ENCODE peak calls at places on chromosome 15, in eight cellular contexts. H is fibroblast of mammary gland; N is stomach; J is GM23338; L is CD8-positive, alpha-beta T cell; T is activated B cell treated with CpG ODN at 0.5 μM for 24 hours; A is D721Med; D is Calu3. K is an unnamed sample.

GRCh38 chr15:78316211-78317077 is 17.0 kb upstream of the SKIC8 start:
- DNase-seq in H (no peak), N (peak), J (peak), L (no peak), T (no peak), A (no peak), D (no peak), K (no peak)

GRCh38 chr15:75918135-75918534 is 14.5 kb downstream of the FBXO22 start:
- DNase-seq in H (no peak), N (no peak), J (no peak), L (no peak), T (no peak), A (no peak), D (no peak), K (no peak)

GRCh38 chr15:39448409-39448808 is 132.5 kb upstream of the THBS1 start:
- DNase-seq in H (no peak), N (no peak), J (no peak), L (no peak), T (no peak), A (no peak), D (no peak), K (no peak)

GRCh38 chr15:93706476-93706875 is 524.9 kb upstream of the MCTP2 start:
- DNase-seq in H (no peak), N (no peak), J (no peak), L (no peak), T (no peak), A (no peak), D (no peak), K (no peak)

GRCh38 chr15:99925661-99926461 is 192.6 kb upstream of the LYSMD4 start:
- DNase-seq in H (no peak), N (peak), J (peak), L (peak), T (peak), A (no peak), D (peak), K (no peak)

GRCh38 chr15:80727196-80727595 is 32.1 kb downstream of the ABHD17C start:
- DNase-seq in H (no peak), N (no peak), J (peak), L (no peak), T (no peak), A (no peak), D (no peak), K (no peak)

GRCh38 chr15:93523490-93523889 is 434.5 kb upstream of the RGMA start:
- DNase-seq in H (peak), N (no peak), J (no peak), L (no peak), T (no peak), A (no peak), D (no peak), K (no peak)

GRCh38 chr15:99443056-99443756 is 122.6 kb upstream of the MEF2A start:
- DNase-seq in H (no peak), N (peak), J (no peak), L (no peak), T (peak), A (no peak), D (no peak), K (no peak)

GRCh38 chr15:63476229-63476632 is 28.2 kb upstream of the USP3 start:
- DNase-seq in H (peak), N (no peak), J (no peak), L (no peak), T (no peak), A (no peak), D (peak), K (no peak)

GRCh38 chr15:80173022-80173759 is 20.4 kb downstream of the FAH start:
- DNase-seq in H (peak), N (peak), J (peak), L (peak), T (peak), A (peak), D (peak), K (no peak)

GRCh38 chr15:91522609-91523332 is 330.7 kb upstream of the SLCO3A1 start:
- DNase-seq in H (peak), N (no peak), J (peak), L (no peak), T (no peak), A (no peak), D (peak), K (no peak)

GRCh38 chr15:59687831-59688230 is 1.3 kb downstream of the BNIP2 start:
- DNase-seq in H (peak), N (no peak), J (no peak), L (peak), T (no peak), A (no peak), D (no peak), K (no peak)

GRCh38 chr15:80977627-80978036 is 12.0 kb downstream of the MESD start:
- DNase-seq in H (peak), N (peak), J (peak), L (no peak), T (peak), A (peak), D (peak), K (peak)

GRCh38 chr15:90266061-90266431 is 574 bp downstream of the NGRN start:
- DNase-seq in H (peak), N (peak), J (peak), L (peak), T (no peak), A (no peak), D (peak), K (no peak)

GRCh38 chr15:26028086-26028740 is 165.1 kb upstream of the ATP10A start:
- DNase-seq in H (no peak), N (no peak), J (peak), L (no peak), T (no peak), A (no peak), D (no peak), K (no peak)

GRCh38 chr15:71218272-71218805 is 103.1 kb downstream of the THSD4 start:
- DNase-seq in H (no peak), N (no peak), J (no peak), L (no peak), T (no peak), A (no peak), D (no peak), K (no peak)

GRCh38 chr15:98311566-98312188 is 336.7 kb upstream of the IGF1R start:
- DNase-seq in H (peak), N (peak), J (peak), L (peak), T (peak), A (no peak), D (peak), K (peak)

GRCh38 chr15:69648775-69649735 is 196.4 kb downstream of the RPLP1 start:
- DNase-seq in H (no peak), N (no peak), J (peak), L (no peak), T (no peak), A (no peak), D (no peak), K (peak)

GRCh38 chr15:90660195-90660995 is 56.8 kb upstream of the BLM start:
- DNase-seq in H (peak), N (peak), J (no peak), L (peak), T (peak), A (no peak), D (peak), K (no peak)

GRCh38 chr15:69758810-69759410 is 306.3 kb downstream of the RPLP1 start:
- DNase-seq in H (peak), N (peak), J (no peak), L (peak), T (peak), A (no peak), D (no peak), K (no peak)

GRCh38 chr15:64905119-64905831 is 6.4 kb upstream of the ANKDD1A start:
- DNase-seq in H (peak), N (peak), J (peak), L (peak), T (peak), A (peak), D (peak), K (peak)

GRCh38 chr15:38474155-38474757 is 20.3 kb downstream of the FAM98B start:
- DNase-seq in H (peak), N (no peak), J (peak), L (peak), T (no peak), A (no peak), D (peak), K (no peak)

GRCh38 chr15:39850436-39850835 is 67.8 kb upstream of the FSIP1 start:
- DNase-seq in H (no peak), N (no peak), J (no peak), L (no peak), T (no peak), A (no peak), D (no peak), K (no peak)

GRCh38 chr15:45088801-45089711 is 24.9 kb downstream of the DUOX2 start:
- DNase-seq in H (peak), N (no peak), J (no peak), L (no peak), T (no peak), A (no peak), D (no peak), K (no peak)

GRCh38 chr15:100433304-100433703 is 91.5 kb upstream of the ADAMTS17 start:
- DNase-seq in H (no peak), N (no peak), J (no peak), L (no peak), T (no peak), A (no peak), D (no peak), K (no peak)

GRCh38 chr15:65077981-65078352 is 1.4 kb downstream of the KBTBD13 start:
- DNase-seq in H (peak), N (peak), J (peak), L (peak), T (peak), A (no peak), D (peak), K (no peak)

DNA sequence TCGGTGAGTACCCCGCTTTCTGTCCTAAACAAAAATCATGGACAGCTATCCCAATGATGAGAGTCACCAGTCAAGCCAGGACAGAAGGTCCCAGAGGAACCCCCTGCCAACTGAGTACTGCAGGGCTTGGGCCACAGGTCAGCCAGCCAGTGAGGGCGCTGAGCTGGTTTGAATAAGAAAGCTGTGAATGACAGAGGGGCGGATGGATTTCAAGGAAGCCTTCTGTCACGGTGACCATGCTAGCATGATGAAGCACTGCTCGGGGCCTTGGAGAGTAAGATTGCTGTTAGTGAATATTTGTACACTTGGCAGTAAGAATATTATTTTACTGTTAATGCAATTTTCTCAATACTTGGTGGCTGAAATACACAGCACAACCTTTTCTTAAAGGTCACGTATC is 734.0 kb upstream of the NR2F2 start:
- DNase-seq in H (no peak), N (no peak), J (peak), L (no peak), T (no peak), A (no peak), D (no peak), K (no peak)
- TF ChIP-seq CTCF in H (no peak), N (no peak), J (no peak), L (no peak), T (no peak), A (no peak), D (no peak), K (no peak)

DNA sequence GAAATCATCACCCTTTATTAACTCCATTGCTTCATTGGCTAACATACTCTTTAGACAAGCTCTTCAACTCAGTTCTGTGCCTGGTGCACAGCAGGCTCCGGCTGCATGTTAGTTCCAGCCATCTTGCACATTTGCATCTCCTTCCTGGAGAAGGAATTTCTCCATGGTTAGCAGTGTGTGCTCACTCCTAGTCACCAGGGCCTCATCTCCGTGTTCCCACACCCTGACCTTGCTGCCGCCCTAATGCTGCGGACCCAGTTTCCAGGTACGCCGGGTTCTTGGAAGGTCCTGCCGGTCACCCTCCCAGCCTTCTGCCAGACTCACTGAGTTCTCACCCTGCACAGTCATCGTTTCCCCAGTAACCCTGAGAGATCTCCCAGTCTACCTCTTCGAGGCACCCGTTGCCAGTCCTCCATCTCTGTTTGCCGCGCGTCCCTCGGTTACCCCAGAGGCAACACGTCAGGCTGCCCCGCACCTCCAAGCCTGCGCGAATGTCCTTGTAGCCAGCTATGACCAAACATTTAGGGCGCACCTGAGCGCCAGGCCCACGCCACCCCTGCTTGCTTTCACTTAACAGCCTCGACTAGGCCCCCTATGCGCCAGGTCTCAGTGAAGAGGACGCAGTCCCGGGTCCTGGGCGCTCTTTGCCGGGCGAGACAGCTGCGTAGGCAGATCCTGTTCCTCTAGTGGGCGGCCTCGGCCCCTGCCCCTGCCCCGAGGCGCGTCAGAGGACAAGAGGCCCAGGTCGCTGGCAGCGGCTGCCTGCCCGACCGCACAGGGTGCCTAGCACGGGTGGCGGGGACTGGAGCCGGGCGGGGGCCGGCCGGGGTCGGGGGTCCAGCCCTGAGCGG is 744 bp upstream of the ZNF592 start:
- DNase-seq in H (peak), N (peak), J (peak), L (peak), T (no peak), A (no peak), D (peak), K (peak)
- TF ChIP-seq CTCF in H (no peak), N (peak), J (no peak), L (no peak), T (no peak), A (no peak), D (no peak), K (peak)

GRCh38 chr15:50355612-50355905 is 561 bp upstream of the GABPB1 start:
- DNase-seq in H (no peak), N (no peak), J (no peak), L (no peak), T (no peak), A (no peak), D (no peak), K (no peak)

GRCh38 chr15:50355980-50356379 is 982 bp upstream of the GABPB1 start:
- DNase-seq in H (peak), N (no peak), J (no peak), L (no peak), T (no peak), A (no peak), D (no peak), K (no peak)

GRCh38 chr15:50353999-50354837 is 780 bp downstream of the GABPB1 start:
- DNase-seq in H (peak), N (peak), J (peak), L (peak), T (no peak), A (no peak), D (peak), K (peak)

GRCh38 chr15:50354838-50355611 is at the start of gene GABPB1:
- DNase-seq in H (peak), N (peak), J (peak), L (peak), T (peak), A (peak), D (peak), K (peak)

GRCh38 chr15:50358805-50359204 is 3.8 kb upstream of the GABPB1 start:
- DNase-seq in H (peak), N (no peak), J (peak), L (peak), T (no peak), A (no peak), D (peak), K (no peak)
- TF ChIP-seq CTCF in H (peak), N (no peak), J (peak), L (no peak), T (no peak), A (no peak), D (peak), K (peak)

GRCh38 chr15:32682569-32682968 is 35.2 kb upstream of the GREM1 start:
- DNase-seq in H (peak), N (no peak), J (no peak), L (no peak), T (no peak), A (no peak), D (no peak), K (no peak)
- TF ChIP-seq CTCF in H (no peak), N (no peak), J (no peak), L (no peak), T (no peak), A (no peak), D (no peak), K (no peak)

DNA sequence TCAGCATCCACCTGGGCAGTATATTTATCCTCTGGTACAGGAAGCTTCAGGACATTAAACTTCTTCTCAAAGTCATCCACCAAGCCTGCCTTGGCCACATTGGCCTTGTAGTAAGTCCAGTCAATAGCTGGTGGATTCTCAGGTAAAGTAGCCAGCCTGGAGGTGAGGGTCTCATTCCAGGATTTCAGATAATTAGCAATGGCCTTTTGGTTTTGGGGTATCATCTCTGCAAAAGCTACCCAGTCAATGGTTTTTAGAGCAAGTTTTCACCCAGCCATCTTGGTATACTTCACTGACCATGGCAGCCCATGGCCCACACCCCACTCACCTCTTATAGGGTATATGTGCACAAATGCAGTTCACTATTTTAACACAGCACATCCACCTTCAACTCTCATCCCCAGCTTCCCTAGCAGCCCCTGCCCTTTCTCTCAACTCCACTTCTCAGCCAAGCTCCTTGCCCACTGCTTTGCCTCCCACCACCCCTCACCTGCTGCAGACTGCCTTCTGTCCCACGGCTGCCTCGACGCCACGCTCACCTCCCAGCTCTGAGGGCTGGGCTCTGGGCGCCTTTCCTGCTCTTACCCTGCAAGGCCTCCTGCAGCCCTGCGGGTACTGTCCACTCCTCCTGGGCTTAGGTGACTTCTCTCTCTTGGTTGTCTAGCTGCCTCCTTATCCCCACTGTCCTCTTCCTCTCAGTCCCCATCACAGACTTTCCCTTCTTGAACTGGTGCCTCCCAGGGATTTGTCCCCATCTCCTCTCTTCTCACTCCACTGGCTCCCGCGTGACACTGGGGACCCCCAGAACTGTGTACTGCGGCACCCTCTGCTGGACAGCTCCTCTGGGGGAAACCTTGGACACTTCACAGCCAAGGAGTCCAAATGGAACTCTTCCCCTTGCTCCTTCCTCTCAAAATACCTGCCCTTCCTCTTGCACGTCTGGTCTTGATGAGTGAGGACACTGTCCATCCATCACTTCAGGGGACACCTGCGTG is 1.7 kb upstream of the TGM5 start:
- DNase-seq in H (no peak), N (no peak), J (peak), L (no peak), T (no peak), A (no peak), D (no peak), K (peak)
- TF ChIP-seq CTCF in H (peak), N (no peak), J (peak), L (no peak), T (no peak), A (no peak), D (no peak), K (peak)

GRCh38 chr15:48471073-48471472 is 139.8 kb downstream of the DUT start:
- DNase-seq in H (no peak), N (no peak), J (no peak), L (no peak), T (no peak), A (no peak), D (no peak), K (no peak)
- TF ChIP-seq CTCF in H (no peak), N (no peak), J (no peak), L (no peak), T (no peak), A (no peak), D (no peak), K (no peak)

GRCh38 chr15:86229966-86230365 is 150.3 kb downstream of the AGBL1 start:
- DNase-seq in H (no peak), N (no peak), J (peak), L (no peak), T (no peak), A (no peak), D (no peak), K (no peak)

GRCh38 chr15:86236721-86237121 is 157.1 kb downstream of the AGBL1 start:
- DNase-seq in H (no peak), N (no peak), J (peak), L (no peak), T (no peak), A (no peak), D (no peak), K (no peak)

GRCh38 chr15:86229306-86229705 is 149.6 kb downstream of the AGBL1 start:
- DNase-seq in H (no peak), N (no peak), J (no peak), L (no peak), T (no peak), A (no peak), D (no peak), K (no peak)

GRCh38 chr15:86235667-86236066 is 156.0 kb downstream of the AGBL1 start:
- DNase-seq in H (no peak), N (no peak), J (no peak), L (no peak), T (no peak), A (no peak), D (no peak), K (no peak)

DNA sequence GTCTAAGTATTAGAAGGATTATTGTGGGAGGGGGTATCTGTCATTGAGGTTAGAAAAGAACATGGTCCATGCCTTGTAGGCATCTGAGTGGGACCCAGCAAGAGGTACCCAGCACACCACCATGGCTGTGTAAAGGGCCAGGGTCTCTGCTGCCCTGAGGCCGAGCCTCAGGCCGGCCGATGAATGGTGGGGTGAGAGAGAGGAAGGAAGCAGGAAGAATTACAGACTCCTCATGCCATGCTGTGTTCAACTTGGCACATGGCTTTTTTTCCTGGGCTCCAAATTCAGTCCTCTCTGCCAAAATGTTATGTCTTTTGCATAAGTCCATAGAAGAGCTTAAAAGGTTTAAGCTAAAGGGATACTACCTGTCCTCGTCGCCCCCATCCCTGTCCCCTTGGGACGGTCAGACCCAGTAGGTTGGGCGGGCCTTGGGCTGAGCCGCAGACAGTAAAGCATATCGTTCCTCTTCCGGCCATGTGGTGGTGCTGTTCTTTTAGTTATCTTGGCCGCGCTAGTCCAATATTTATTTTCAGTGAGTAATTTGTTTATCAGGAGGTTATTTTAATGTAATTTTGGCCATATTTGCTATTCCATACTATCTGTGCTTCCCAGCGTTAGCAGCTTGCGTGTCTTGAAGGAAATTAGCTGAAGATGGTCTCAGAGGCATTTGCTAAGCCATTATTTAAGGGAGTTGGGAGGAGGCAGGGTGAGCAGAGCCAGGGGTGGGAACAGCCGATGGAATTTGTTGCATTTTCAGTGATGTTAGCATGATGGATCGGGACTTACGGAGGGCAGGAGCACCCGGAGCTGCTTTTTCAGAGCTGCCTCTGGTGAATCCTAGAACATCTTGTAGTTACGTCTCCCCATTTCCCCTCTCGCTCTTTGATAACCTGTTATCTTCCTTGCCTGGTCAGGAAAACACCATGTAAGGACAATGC is 152.5 kb downstream of the AGBL1 start:
- DNase-seq in H (peak), N (no peak), J (peak), L (peak), T (no peak), A (no peak), D (peak), K (no peak)
- TF ChIP-seq CTCF in H (peak), N (peak), J (peak), L (peak), T (no peak), A (peak), D (peak), K (peak)